ENCODE peak calls at places on chromosomes 5 and 9, in six cellular contexts. T, P, I, Q, J and K are unnamed samples.

GRCh38 chr5:149217802-149218153 is 53.9 kb upstream of the AFAP1L1 start:
- DNase-seq in T (no peak), P (no peak), I (no peak), Q (peak; percentile 64), J (no peak), K (no peak)

GRCh38 chr5:102857090-102857818 is 102.1 kb downstream of the PAM start:
- DNase-seq in T (no peak), P (peak; percentile 83), I (no peak), Q (peak; percentile 15), J (no peak), K (no peak)

GRCh38 chr5:115480900-115481299 is 63.7 kb downstream of the FEM1C start:
- DNase-seq in T (no peak), P (no peak), I (no peak), Q (no peak), J (no peak), K (no peak)

GRCh38 chr5:134328619-134329018 is 38.4 kb downstream of the CDKL3 start:
- DNase-seq in T (no peak), P (no peak), I (no peak), Q (no peak), J (no peak), K (no peak)

GRCh38 chr5:139335811-139336210 is 5.8 kb upstream of the PAIP2 start:
- DNase-seq in T (no peak), P (peak; percentile 24), I (no peak), Q (no peak), J (no peak), K (no peak)

GRCh38 chr9:15377625-15378252 is 44.9 kb upstream of the SNAPC3 start:
- DNase-seq in T (no peak), P (no peak), I (no peak), Q (no peak), J (no peak), K (no peak)

GRCh38 chr5:154344461-154344860 is 101.3 kb upstream of the SAP30L start:
- DNase-seq in T (no peak), P (no peak), I (no peak), Q (no peak), J (no peak), K (no peak)

GRCh38 chr5:179171816-179172745 is 111.9 kb downstream of the ZNF354C start:
- DNase-seq in T (no peak), P (no peak), I (no peak), Q (no peak), J (no peak), K (no peak)

GRCh38 chr5:143241892-143242291 is 161.6 kb downstream of the NR3C1 start:
- DNase-seq in T (no peak), P (peak; percentile 53), I (no peak), Q (no peak), J (no peak), K (no peak)

GRCh38 chr9:129752915-129753724 is at the start of gene PTGES:
- DNase-seq in T (peak; percentile 65), P (peak; percentile 96), I (peak; percentile 20), Q (peak; percentile 77), J (peak; percentile 89), K (no peak)

GRCh38 chr5:15463231-15463630 is 36.7 kb upstream of the FBXL7 start:
- DNase-seq in T (no peak), P (peak; percentile 53), I (no peak), Q (no peak), J (no peak), K (no peak)

GRCh38 chr9:84851935-84852585 is 182.5 kb downstream of the NTRK2 start:
- DNase-seq in T (no peak), P (peak; percentile 78), I (peak; percentile 65), Q (no peak), J (peak; percentile 80), K (peak; percentile 46)

GRCh38 chr5:51201708-51202107 is 181.5 kb upstream of the ISL1 start:
- DNase-seq in T (no peak), P (no peak), I (no peak), Q (no peak), J (no peak), K (no peak)

GRCh38 chr9:124202447-124202971 is 55.2 kb upstream of the NEK6 start:
- DNase-seq in T (peak; percentile 26), P (peak; percentile 18), I (no peak), Q (peak; percentile 35), J (peak; percentile 82), K (peak; percentile 79)

GRCh38 chr5:61020415-61020814 is 75.4 kb downstream of the NDUFAF2 start:
- DNase-seq in T (no peak), P (peak; percentile 35), I (no peak), Q (peak; percentile 15), J (no peak), K (no peak)

GRCh38 chr9:34994429-34995287 is 5.1 kb downstream of the DNAJB5 start:
- DNase-seq in T (peak; percentile 58), P (peak; percentile 75), I (peak; percentile 24), Q (no peak), J (no peak), K (no peak)

GRCh38 chr9:14251146-14252071 is 62.5 kb downstream of the NFIB start:
- DNase-seq in T (peak; percentile 57), P (peak; percentile 81), I (peak; percentile 66), Q (peak; percentile 82), J (peak; percentile 83), K (peak; percentile 87)